ENCODE peak calls at places on chromosomes 4 and X, in five cellular contexts. I is HepG2, J is GM12878, T is K562, Y is H1. Q is an unnamed sample. For H3K4me1, the result is how much of the 10 kb centered on the place peaks cover.

GRCh38 chr4:8683462-8683861 is 90.9 kb downstream of the CPZ start:
- DNase-seq in T (no peak), J (no peak), Y (no peak), I (no peak), Q (no peak)

GRCh38 chr4:13918110-13918509 is 290.6 kb upstream of the BOD1L1 start:
- DNase-seq in J (no peak), T (no peak), Y (no peak), I (peak), Q (peak)

GRCh38 chr4:158253350-158253980 is 43.2 kb downstream of the TMEM144 start:
- DNase-seq in I (peak), T (peak), J (no peak), Y (no peak), Q (peak)

GRCh38 chr4:81255524-81255923 is 40.5 kb upstream of the PRKG2 start:
- DNase-seq in Y (no peak), J (no peak), T (no peak), I (no peak), Q (peak)

GRCh38 chr4:15375707-15376106 is 52.1 kb upstream of the C1QTNF7 start:
- DNase-seq in Y (no peak), T (no peak), I (no peak), J (no peak), Q (no peak)

GRCh38 chr4:117085185-117085701 is at the start of gene TRAM1L1:
- DNase-seq in I (peak), J (no peak), Y (peak), T (peak), Q (peak)

GRCh38 chr4:72555377-72555831 is 13.6 kb downstream of the ADAMTS3 start:
- DNase-seq in Y (no peak), T (peak), I (no peak), J (no peak), Q (no peak)

GRCh38 chr4:32022071-32022470 is 1301.9 kb downstream of the PCDH7 start:
- DNase-seq in T (peak), Y (no peak), I (no peak), J (no peak), Q (peak)

GRCh38 chrX:28188526-28188925 is 207.3 kb upstream of the DCAF8L1 start:
- DNase-seq in Y (no peak), J (no peak), I (no peak), T (no peak), Q (no peak)

GRCh38 chr4:186820371-186820990 is 96.8 kb upstream of the FAT1 start:
- DNase-seq in Y (no peak), J (no peak), T (no peak), I (no peak), Q (no peak)

GRCh38 chr4:15848191-15848842 is 70.2 kb downstream of the CD38 start:
- DNase-seq in I (no peak), T (peak), Y (no peak), J (no peak), Q (no peak)

GRCh38 chr4:175419120-175419774 is 392.8 kb downstream of the GPM6A start:
- DNase-seq in I (peak), Y (no peak), T (no peak), J (no peak), Q (peak)

GRCh38 chr4:142645478-142646108 is 200.5 kb downstream of the INPP4B start:
- DNase-seq in Y (no peak), J (no peak), T (no peak), I (no peak), Q (no peak)

GRCh38 chr4:127425911-127426310 is 206.8 kb upstream of the INTU start:
- DNase-seq in I (no peak), T (no peak), Y (no peak), J (no peak), Q (no peak)

GRCh38 chr4:2811830-2812599 is 19.1 kb downstream of the SH3BP2 start:
- DNase-seq in I (peak), J (peak), Y (no peak), T (no peak), Q (no peak)

GRCh38 chr4:98510757-98511517 is 147.5 kb downstream of the TSPAN5 start:
- DNase-seq in Y (no peak), T (no peak), J (no peak), I (no peak), Q (no peak)

GRCh38 chrX:137569470-137569891 is 3.6 kb downstream of the ZIC3 start:
- DNase-seq in Y (no peak), J (no peak), I (no peak), T (no peak), Q (no peak)

GRCh38 chrX:137574784-137575298 is 8.9 kb downstream of the ZIC3 start:
- DNase-seq in J (no peak), T (no peak), Y (peak), I (no peak), Q (no peak)

GRCh38 chrX:137575596-137576255 is 9.8 kb downstream of the ZIC3 start:
- DNase-seq in I (no peak), J (no peak), T (no peak), Y (peak), Q (no peak)

GRCh38 chrX:137573356-137574101 is 7.6 kb downstream of the ZIC3 start:
- DNase-seq in T (no peak), J (no peak), I (no peak), Y (peak), Q (no peak)

DNA sequence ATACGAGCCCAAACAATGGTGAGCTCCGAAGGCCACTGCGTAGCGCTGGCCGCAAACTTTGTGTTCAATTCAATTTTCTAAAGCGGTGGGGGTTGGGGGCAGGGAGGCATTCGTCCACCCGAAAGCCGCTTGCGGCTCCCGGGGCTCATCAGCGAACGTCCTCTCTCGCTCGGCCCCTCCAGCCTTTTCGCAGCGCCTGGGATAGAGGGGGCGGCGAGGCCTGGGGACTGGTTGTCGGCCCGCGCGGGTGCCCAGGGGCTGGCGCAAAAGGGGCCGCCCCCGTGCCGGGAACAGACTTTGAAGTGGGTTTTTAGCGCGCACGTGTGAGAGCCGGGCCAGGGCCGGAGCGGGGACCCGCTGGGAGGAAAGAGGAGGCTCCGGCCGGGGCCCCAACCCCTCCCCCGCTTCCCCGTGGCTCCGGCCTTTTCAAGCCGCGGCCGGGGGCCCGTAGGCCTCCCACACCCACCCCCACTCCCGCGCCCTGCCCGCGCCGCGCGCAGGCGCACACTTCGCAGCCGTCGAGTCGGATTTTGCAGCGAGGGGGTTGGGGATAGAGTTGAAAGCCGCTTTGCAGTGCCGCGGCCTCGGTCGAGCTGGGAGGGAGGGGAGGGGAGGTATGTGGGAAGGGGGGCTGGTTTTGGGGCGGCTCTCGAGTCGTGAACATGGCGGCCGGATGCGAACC is 8.3 kb downstream of the ZIC3 start:
- DNase-seq in J (no peak), I (no peak), Y (peak), T (no peak), Q (no peak)
- TF ChIP-seq KDM1A in J (no peak), I (no peak), Y (no peak), T (no peak), Q (no peak)

GRCh38 chr4:173254646-173255045 is 79.5 kb downstream of the HMGB2 start:
- DNase-seq in I (no peak), T (no peak), J (no peak), Y (no peak), Q (no peak)

GRCh38 chr4:173256825-173257224 is 77.3 kb downstream of the HMGB2 start:
- DNase-seq in Y (no peak), I (no peak), J (no peak), T (no peak), Q (no peak)

GRCh38 chr4:173248690-173249089 is 80.1 kb downstream of the GALNT7 start:
- DNase-seq in Y (no peak), J (no peak), I (no peak), T (no peak), Q (no peak)

GRCh38 chr4:173253561-173253960 is 80.6 kb downstream of the HMGB2 start:
- DNase-seq in Y (no peak), J (no peak), T (no peak), I (no peak), Q (no peak)

GRCh38 chr4:173252024-173252935 is 81.9 kb downstream of the HMGB2 start:
- DNase-seq in I (peak), J (peak), T (peak), Y (no peak), Q (peak)
- H3K4me1 ChIP-seq in I (under half), J (under half), T (under half), Y (under half), Q (under half)

DNA sequence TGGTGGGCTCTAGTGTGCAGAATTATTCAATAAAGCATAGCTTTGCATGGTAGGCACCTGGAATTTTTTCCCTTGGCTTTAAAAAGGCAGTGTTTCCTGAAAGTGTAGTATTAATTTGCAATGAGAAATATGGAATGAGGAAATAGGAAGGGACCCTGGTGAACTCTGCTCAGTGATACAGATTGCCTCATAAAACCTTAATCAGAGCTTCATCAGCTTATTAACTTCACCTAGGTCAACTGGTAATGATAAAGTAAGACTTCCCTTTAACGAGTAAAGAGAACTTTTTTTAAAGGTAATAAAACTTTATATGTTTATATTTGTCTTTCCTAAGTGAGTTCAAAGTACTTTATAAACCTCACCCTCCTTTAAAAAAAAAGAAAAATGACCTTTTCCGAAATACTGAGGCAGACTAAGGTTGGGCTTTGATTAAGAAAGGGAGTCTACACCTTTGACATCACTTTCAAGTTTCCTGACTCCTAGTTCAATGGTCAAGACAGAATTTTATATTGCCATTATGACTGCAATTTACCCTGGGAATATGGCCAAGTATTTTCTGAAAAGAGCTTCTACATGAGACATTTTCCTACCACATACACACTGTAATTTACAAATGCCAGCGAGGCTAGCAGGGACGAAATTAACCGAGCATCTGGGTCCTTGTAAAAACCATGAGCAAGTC is 706.3 kb upstream of the TENM3 start:
- DNase-seq in J (no peak), Y (no peak), T (no peak), I (no peak), Q (no peak)
- TF ChIP-seq KDM1A in J (no peak), Y (no peak), T (no peak), I (no peak), Q (no peak)

GRCh38 chr4:163172666-163173065 is 6.0 kb upstream of the NAF1 start:
- DNase-seq in T (peak), I (no peak), J (no peak), Y (no peak), Q (no peak)

GRCh38 chr4:163175971-163176958 is 9.6 kb upstream of the NAF1 start:
- DNase-seq in J (no peak), Y (no peak), T (no peak), I (no peak), Q (no peak)

GRCh38 chr4:163179207-163179606 is 12.5 kb upstream of the NAF1 start:
- DNase-seq in J (no peak), Y (no peak), T (no peak), I (no peak), Q (no peak)

GRCh38 chr4:163171590-163171989 is 4.9 kb upstream of the NAF1 start:
- DNase-seq in I (no peak), J (no peak), T (no peak), Y (no peak), Q (no peak)

GRCh38 chr4:163173713-163174112 is 7.0 kb upstream of the NAF1 start:
- DNase-seq in I (no peak), J (no peak), T (no peak), Y (no peak), Q (no peak)
- H3K4me1 ChIP-seq in I (under half), J (under half), T (under half), Y (under half), Q (under half)

GRCh38 chr4:182584016-182584415 is 333.2 kb downstream of the DCTD start:
- DNase-seq in Y (no peak), I (no peak), J (no peak), T (no peak), Q (no peak)

GRCh38 chr4:182582245-182582644 is 334.9 kb downstream of the DCTD start:
- DNase-seq in T (no peak), I (no peak), J (no peak), Y (no peak), Q (no peak)

GRCh38 chr4:182589100-182589499 is 328.1 kb downstream of the DCTD start:
- DNase-seq in Y (no peak), J (no peak), T (no peak), I (no peak), Q (no peak)

DNA sequence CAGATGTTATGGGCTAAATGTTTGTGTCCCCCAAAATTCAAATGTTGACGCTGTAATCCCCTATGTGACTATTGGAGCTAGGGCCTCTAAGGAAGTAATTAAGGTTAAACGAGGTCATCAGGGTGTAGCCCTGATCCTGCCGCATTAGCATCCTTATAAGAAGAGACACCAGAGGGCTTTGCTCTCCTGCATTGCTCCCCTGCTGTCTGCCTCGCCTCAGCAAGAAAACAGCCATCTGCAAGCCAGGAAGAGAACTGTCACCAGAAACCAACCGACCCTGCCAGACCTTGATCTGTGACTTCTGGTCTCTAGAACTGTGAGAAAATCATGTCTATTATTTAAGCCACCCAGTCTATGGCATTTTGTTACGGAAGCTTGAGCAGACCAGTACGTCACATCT is 331.9 kb downstream of the DCTD start:
- DNase-seq in I (no peak), J (no peak), T (no peak), Y (no peak), Q (no peak)
- TF ChIP-seq KDM1A in I (no peak), J (no peak), T (no peak), Y (no peak), Q (no peak)

DNA sequence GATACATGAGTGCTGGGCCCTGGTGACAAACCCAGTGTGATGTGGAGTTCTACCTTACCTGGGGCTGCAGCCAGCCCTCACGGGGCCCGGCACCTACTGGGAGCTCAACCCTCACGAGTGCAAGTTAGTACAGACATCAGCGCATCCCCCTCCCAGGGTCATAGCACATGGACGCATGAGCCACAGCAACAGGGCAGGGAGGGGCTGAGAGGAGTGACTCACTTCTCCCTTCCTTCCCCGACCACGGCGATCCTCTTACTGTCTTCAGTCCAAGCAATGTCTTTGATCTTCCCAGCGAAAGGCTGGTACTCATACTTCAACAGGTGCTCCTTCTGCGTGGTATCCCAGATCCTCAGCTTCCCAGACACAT is 17.8 kb downstream of the WDR1 start:
- DNase-seq in J (no peak), T (no peak), I (no peak), Y (no peak), Q (no peak)
- H3K4me1 ChIP-seq in J (under half), T (under half), I (under half), Y (under half), Q (under half)

Q was measured in A549.